ENCODE peak calls at places on chromosomes 7 and 10, in nine cellular contexts. G is lower leg skin, W is fibroblast of lung, C is GM12865, E is cardiac muscle cell, P is GM23338, S is OCI-LY7, B is A549, T is Panc1. J is an unnamed sample.
A peak's percentile ranks its signal among the peaks of the same experiment; 100 is the strongest.

GRCh38 chr10:68230268-68230667 is 1.6 kb downstream of the ATOH7 start:
- DNase-seq in P (no peak), B (no peak), S (no peak), G (no peak), C (no peak), W (no peak), T (no peak), E (no peak), J (no peak)

GRCh38 chr10:117662790-117663540 is 120.4 kb downstream of the EMX2 start:
- DNase-seq in T (no peak), C (no peak), B (no peak), P (no peak), G (peak; percentile 77), E (no peak), W (no peak), S (no peak), J (no peak)

GRCh38 chr7:142519790-142520078 is 229.5 kb upstream of the PRSS1 start:
- DNase-seq in G (no peak), T (no peak), S (no peak), W (no peak), B (no peak), C (no peak), P (no peak), E (no peak), J (no peak)

GRCh38 chr7:132480534-132480933 is 95.7 kb downstream of the PLXNA4 start:
- DNase-seq in W (no peak), B (no peak), E (no peak), C (no peak), T (no peak), G (peak; percentile 89), S (no peak), P (no peak), J (no peak)

GRCh38 chr7:44713141-44713540 is 35.5 kb upstream of the ZMIZ2 start:
- DNase-seq in S (no peak), B (no peak), T (no peak), C (no peak), W (no peak), G (no peak), E (no peak), P (no peak), J (no peak)

GRCh38 chr10:91076991-91077548 is 143.4 kb upstream of the PCGF5 start:
- DNase-seq in T (no peak), P (no peak), G (no peak), S (no peak), B (no peak), E (no peak), C (no peak), W (no peak), J (no peak)

GRCh38 chr10:122466866-122467470 is 5.6 kb downstream of the HTRA1 start:
- DNase-seq in C (no peak), W (no peak), B (no peak), T (no peak), S (no peak), G (peak; percentile 54), E (no peak), P (no peak), J (no peak)

GRCh38 chr7:22576941-22577927 is 77.2 kb upstream of the STEAP1B start:
- DNase-seq in W (peak; percentile 99), E (no peak), G (peak; percentile 83), B (peak; percentile 68), C (no peak), P (no peak), S (no peak), T (no peak), J (peak; percentile 94)

GRCh38 chr10:18472977-18473376 is 178.4 kb downstream of the NSUN6 start:
- DNase-seq in C (peak; percentile 21), T (no peak), G (no peak), W (no peak), P (peak; percentile 25), E (peak; percentile 57), B (peak; percentile 4), S (peak; percentile 7), J (no peak)

GRCh38 chr10:69936091-69936490 is 116.6 kb upstream of the MACROH2A2 start:
- DNase-seq in S (peak; percentile 58), E (no peak), G (no peak), P (peak; percentile 58), B (peak; percentile 21), W (no peak), T (no peak), C (peak; percentile 25), J (no peak)

GRCh38 chr7:123494193-123494796 is 40.1 kb downstream of the IQUB start:
- DNase-seq in B (peak; percentile 40), C (peak; percentile 32), W (peak; percentile 60), T (peak; percentile 20), G (no peak), S (peak; percentile 50), E (peak; percentile 38), P (peak; percentile 53), J (peak; percentile 43)

GRCh38 chr10:103849880-103850571 is 5.3 kb downstream of the SH3PXD2A start:
- DNase-seq in B (no peak), E (no peak), S (no peak), G (no peak), W (peak; percentile 94), T (peak; percentile 42), C (no peak), P (no peak), J (peak; percentile 92)

GRCh38 chr7:75702515-75702914 is 36.2 kb downstream of the HIP1 start:
- DNase-seq in T (no peak), P (peak; percentile 27), C (no peak), B (no peak), G (no peak), E (no peak), S (no peak), W (no peak), J (no peak)

GRCh38 chr7:122161628-122162027 is 17.6 kb upstream of the AASS start:
- DNase-seq in B (no peak), T (no peak), G (no peak), E (no peak), W (no peak), S (no peak), C (no peak), P (no peak), J (no peak)

GRCh38 chr7:36048141-36048901 is 104.7 kb upstream of the EEPD1 start:
- DNase-seq in P (no peak), C (no peak), S (no peak), E (no peak), T (no peak), B (no peak), G (peak; percentile 81), W (peak; percentile 98), J (peak; percentile 60)

DNA sequence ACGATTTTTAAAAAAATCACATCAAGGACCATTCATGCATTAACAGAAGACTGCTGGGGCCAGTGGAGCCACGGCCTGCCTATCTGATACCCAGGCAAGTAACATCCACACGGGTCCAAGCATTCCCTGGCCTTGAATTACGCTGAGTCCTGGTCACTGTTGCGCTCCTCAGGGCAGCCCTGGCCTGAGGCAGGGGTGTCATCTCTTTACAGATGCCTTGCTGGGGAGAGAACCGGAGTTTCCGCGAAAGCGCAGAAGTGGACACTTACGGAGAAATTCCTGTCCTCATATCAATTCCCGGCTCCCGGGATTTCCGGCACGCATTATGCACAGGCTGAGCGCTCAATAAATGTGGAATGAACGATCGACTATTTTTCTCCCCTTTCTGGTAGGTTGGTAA is 1.4 kb downstream of the CARD11 start:
- DNase-seq in G (peak; percentile 56), T (no peak), S (no peak), E (no peak), C (no peak), P (no peak), W (no peak), B (no peak), J (no peak)
- H3K4me3 ChIP-seq in G (no peak overlapping the region), T (no peak overlapping the region), S (peak overlapping the region; percentile 82), E (no peak overlapping the region), C (peak overlapping the region; percentile 78), P (peak overlapping the region; percentile 91), W (no peak overlapping the region), B (no peak overlapping the region), J (no peak overlapping the region)

GRCh38 chr7:128676665-128677064 is 4.6 kb downstream of the GARIN1A start:
- DNase-seq in P (no peak), W (no peak), T (no peak), G (no peak), S (no peak), B (no peak), C (no peak), E (no peak), J (no peak)

GRCh38 chr7:128673571-128673970 is 1.5 kb downstream of the GARIN1A start:
- DNase-seq in T (no peak), P (no peak), S (no peak), W (no peak), E (no peak), G (peak; percentile 49), B (no peak), C (no peak), J (no peak)

GRCh38 chr7:128671992-128672391 is at the start of gene GARIN1A:
- DNase-seq in S (no peak), W (no peak), P (no peak), C (no peak), G (no peak), B (no peak), T (no peak), E (no peak), J (no peak)

GRCh38 chr7:128672927-128673517 is 930 bp downstream of the GARIN1A start:
- DNase-seq in E (peak; percentile 63), W (peak; percentile 24), G (peak; percentile 56), S (peak; percentile 36), C (peak; percentile 14), T (no peak), B (peak; percentile 43), P (peak; percentile 82), J (peak; percentile 34)
- TF ChIP-seq CTCF in E (peak; percentile 66), W (peak; percentile 33), G (no peak), S (peak; percentile 69), C (peak; percentile 29), T (peak; percentile 71), B (peak; percentile 33), P (peak; percentile 72), J (peak; percentile 76)

DNA sequence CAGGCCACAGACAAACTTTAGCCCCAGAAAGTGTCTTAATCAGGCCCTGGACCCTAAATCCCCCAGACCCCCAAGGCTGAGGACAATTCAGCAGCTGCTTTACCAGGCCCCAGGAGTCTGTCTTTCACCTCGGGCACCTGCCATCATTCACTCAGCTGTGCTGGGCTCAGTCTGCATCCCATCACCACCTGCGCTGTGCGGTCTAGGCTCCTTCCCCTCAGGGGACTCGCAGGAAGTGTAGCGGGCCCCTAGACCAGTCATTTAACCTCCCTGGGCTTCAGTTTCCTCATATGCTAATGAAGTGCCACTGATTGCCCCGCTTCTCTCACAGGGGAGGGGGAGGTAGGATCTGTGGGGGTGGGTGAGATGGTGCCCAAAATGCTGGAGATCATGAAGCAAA is 76.4 kb upstream of the ZMIZ1 start:
- DNase-seq in T (no peak), E (no peak), P (no peak), B (no peak), S (peak; percentile 86), G (no peak), C (peak; percentile 35), W (no peak), J (no peak)
- H3K4me3 ChIP-seq in T (no peak overlapping the region), E (no peak overlapping the region), P (no peak overlapping the region), B (no peak overlapping the region), S (peak overlapping the region; percentile 16), G (no peak overlapping the region), C (no peak overlapping the region), W (no peak overlapping the region), J (no peak overlapping the region)

DNA sequence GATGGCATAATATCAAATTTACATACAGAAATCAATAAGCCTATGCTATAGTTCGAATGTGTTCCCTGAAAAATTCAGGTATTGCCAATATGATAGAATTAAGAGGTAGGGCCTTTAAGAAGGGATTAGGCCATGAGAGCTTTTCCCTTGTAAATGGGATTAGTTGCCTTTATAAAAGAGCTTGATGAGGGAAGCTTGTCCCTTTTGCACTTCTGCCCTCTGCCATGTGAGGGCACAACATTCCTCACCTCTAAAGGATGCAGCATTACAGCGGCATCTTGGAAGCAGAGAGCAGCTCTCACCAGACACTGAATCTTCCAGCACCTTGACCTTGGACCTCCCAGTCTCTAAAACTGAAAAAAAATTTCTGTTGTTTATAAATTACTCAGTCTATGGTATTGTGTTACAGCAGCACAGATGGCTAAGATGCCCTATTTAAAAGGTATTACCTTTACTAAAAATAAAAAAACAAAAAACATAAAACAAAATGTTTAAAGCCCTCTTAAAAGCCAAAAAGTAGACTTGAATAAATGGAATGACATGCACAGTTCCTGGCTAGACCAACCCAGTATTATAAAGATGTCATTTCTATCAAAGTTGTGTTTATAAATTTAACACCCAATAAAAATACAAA is 909.6 kb downstream of the REEP3 start:
- DNase-seq in S (peak; percentile 1), W (peak; percentile 5), G (no peak), P (peak; percentile 86), C (peak; percentile 4), E (peak; percentile 65), B (peak; percentile 41), T (peak; percentile 4), J (peak; percentile 1)
- TF ChIP-seq CTCF in S (peak; percentile 60), W (no peak), G (no peak), P (peak; percentile 72), C (no peak), E (peak; percentile 29), B (no peak), T (peak; percentile 58), J (peak; percentile 21)

J was measured in astrocyte of the spinal cord.